ENCODE peak calls at places on chromosome 2, in four cellular contexts. I is K562, T is HepG2, W is GM12878. D is an unnamed sample.

GRCh38 chr2:60352491-60353405 is 200.7 kb downstream of the BCL11A start:
- DNase-seq in I (no peak), T (no peak), W (no peak), D (no peak)

GRCh38 chr2:53104263-53104662 is 663.3 kb upstream of the CHAC2 start:
- DNase-seq in I (no peak), T (peak), W (no peak), D (no peak)

GRCh38 chr2:158637357-158637756 is 157.8 kb upstream of the DAPL1 start:
- DNase-seq in I (no peak), T (no peak), W (no peak), D (no peak)

GRCh38 chr2:26735096-26735495 is 29.0 kb upstream of the SLC35F6 start:
- DNase-seq in I (no peak), T (no peak), W (no peak), D (no peak)

GRCh38 chr2:34161546-34161945 is 562.4 kb upstream of the FAM98A start:
- DNase-seq in I (no peak), T (no peak), W (no peak), D (no peak)

GRCh38 chr2:218879881-218880748 is 537 bp upstream of the WNT10A start:
- DNase-seq in I (no peak), T (no peak), W (peak), D (no peak)

GRCh38 chr2:7930800-7931635 is 750.8 kb upstream of the ID2 start:
- DNase-seq in I (no peak), T (no peak), W (no peak), D (no peak)

GRCh38 chr2:160426604-160427003 is 67.0 kb downstream of the RBMS1 start:
- DNase-seq in I (no peak), T (no peak), W (no peak), D (no peak)

GRCh38 chr2:8276071-8276470 is 405.8 kb upstream of the ID2 start:
- DNase-seq in I (no peak), T (no peak), W (no peak), D (no peak)

GRCh38 chr2:9373047-9373446 is 50.3 kb downstream of the ITGB1BP1 start:
- DNase-seq in I (no peak), T (no peak), W (no peak), D (no peak)

GRCh38 chr2:120600786-120601185 is 134.9 kb upstream of the GLI2 start:
- DNase-seq in I (no peak), T (no peak), W (no peak), D (no peak)

GRCh38 chr2:191189112-191189635 is 38.4 kb upstream of the STAT4 start:
- DNase-seq in I (no peak), T (no peak), W (no peak), D (no peak)

GRCh38 chr2:234241656-234242445 is 191.3 kb downstream of the SPP2 start:
- DNase-seq in I (no peak), T (no peak), W (no peak), D (no peak)

GRCh38 chr2:39875182-39875913 is 96.3 kb upstream of the THUMPD2 start:
- DNase-seq in I (no peak), T (no peak), W (no peak), D (no peak)

GRCh38 chr2:234273887-234274584 is 222.8 kb downstream of the ARL4C start:
- DNase-seq in I (no peak), T (no peak), W (no peak), D (no peak)

GRCh38 chr2:219058541-219059374 is 2.0 kb downstream of the IHH start:
- DNase-seq in I (no peak), T (peak), W (no peak), D (no peak)

GRCh38 chr2:189551808-189552207 is 28.8 kb downstream of the SLC40A1 start:
- DNase-seq in I (no peak), T (no peak), W (no peak), D (no peak)

GRCh38 chr2:173999272-173999671 is 34.1 kb upstream of the SP3 start:
- DNase-seq in I (no peak), T (no peak), W (no peak), D (no peak)

GRCh38 chr2:127641846-127642510 is 4.0 kb upstream of the GPR17 start:
- DNase-seq in I (no peak), T (no peak), W (no peak), D (no peak)

GRCh38 chr2:226583715-226584114 is 215.9 kb downstream of the IRS1 start:
- DNase-seq in I (no peak), T (peak), W (no peak), D (no peak)

GRCh38 chr2:113979172-113980128 is 89.6 kb downstream of the ACTR3 start:
- DNase-seq in I (no peak), T (no peak), W (no peak), D (peak)

GRCh38 chr2:67379048-67379447 is 18.1 kb upstream of the ETAA1 start:
- DNase-seq in I (no peak), T (no peak), W (no peak), D (no peak)

GRCh38 chr2:53913721-53914120 is 54.0 kb upstream of the GPR75 start:
- DNase-seq in I (no peak), T (no peak), W (peak), D (no peak)

GRCh38 chr2:60555066-60555793 is 1.8 kb upstream of the BCL11A start:
- DNase-seq in I (peak), T (peak), W (no peak), D (no peak)

GRCh38 chr2:30149513-30149912 is 2.7 kb downstream of the YPEL5 start:
- DNase-seq in I (peak), T (peak), W (no peak), D (peak)

GRCh38 chr2:183093857-183094657 is 15.5 kb downstream of the DUSP19 start:
- DNase-seq in I (no peak), T (no peak), W (peak), D (no peak)

GRCh38 chr2:241834853-241835210 is 23.9 kb downstream of the PDCD1 start:
- DNase-seq in I (no peak), T (no peak), W (no peak), D (no peak)

GRCh38 chr2:118987886-118988285 is 45.9 kb downstream of the MARCO start:
- DNase-seq in I (no peak), T (no peak), W (no peak), D (no peak)

GRCh38 chr2:46657042-46657504 is 177.7 kb downstream of the TMEM247 start:
- DNase-seq in I (peak), T (peak), W (no peak), D (peak)

GRCh38 chr2:124884315-124884714 is 859.2 kb downstream of the CNTNAP5 start:
- DNase-seq in I (no peak), T (no peak), W (no peak), D (no peak)

GRCh38 chr2:240452471-240453256 is 17.2 kb downstream of the GPC1 start:
- DNase-seq in I (peak), T (peak), W (no peak), D (peak)

GRCh38 chr2:200318940-200319435 is 12.5 kb downstream of the SPATS2L start:
- DNase-seq in I (no peak), T (peak), W (no peak), D (no peak)

GRCh38 chr2:206275274-206276160 is 1.1 kb downstream of the ZDBF2 start:
- DNase-seq in I (no peak), T (no peak), W (peak), D (peak)

GRCh38 chr2:173649527-173650219 is 295.0 kb downstream of the CDCA7 start:
- DNase-seq in I (no peak), T (no peak), W (no peak), D (no peak)

GRCh38 chr2:39735648-39736047 is 43.4 kb downstream of the THUMPD2 start:
- DNase-seq in I (no peak), T (no peak), W (no peak), D (no peak)

GRCh38 chr2:162678551-162678950 is 160.0 kb downstream of the KCNH7 start:
- DNase-seq in I (no peak), T (no peak), W (no peak), D (no peak)
- TF ChIP-seq FOXK2 in I (no peak), T (no peak), W (no peak), D (no peak)

GRCh38 chr2:95385570-95385984 is 16.9 kb upstream of the FAHD2A start:
- DNase-seq in I (no peak), T (no peak), W (no peak), D (no peak)
- TF ChIP-seq FOXK2 in I (no peak), T (no peak), W (no peak), D (no peak)

DNA sequence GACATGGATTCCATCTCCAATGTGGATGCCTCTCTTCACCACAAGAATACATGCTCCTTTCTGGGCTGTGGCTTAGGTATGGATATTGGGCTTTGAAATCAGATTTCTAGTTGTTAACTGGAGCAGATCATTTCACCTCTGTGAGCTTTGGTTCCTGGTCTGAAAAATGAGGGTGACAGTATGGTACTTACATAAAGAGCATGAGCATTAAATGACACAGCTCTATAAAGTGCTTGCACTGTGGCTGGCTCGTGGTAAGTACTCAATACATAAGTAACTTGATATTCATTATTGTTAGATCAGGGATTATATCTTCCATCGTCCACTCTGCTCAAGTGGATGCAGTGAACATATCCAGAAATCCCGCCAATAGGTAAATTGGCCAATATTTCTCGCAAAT is 33.4 kb downstream of the ARHGAP25 start:
- DNase-seq in I (no peak), T (no peak), W (no peak), D (no peak)
- TF ChIP-seq FOXK2 in I (no peak), T (no peak), W (no peak), D (no peak)

DNA sequence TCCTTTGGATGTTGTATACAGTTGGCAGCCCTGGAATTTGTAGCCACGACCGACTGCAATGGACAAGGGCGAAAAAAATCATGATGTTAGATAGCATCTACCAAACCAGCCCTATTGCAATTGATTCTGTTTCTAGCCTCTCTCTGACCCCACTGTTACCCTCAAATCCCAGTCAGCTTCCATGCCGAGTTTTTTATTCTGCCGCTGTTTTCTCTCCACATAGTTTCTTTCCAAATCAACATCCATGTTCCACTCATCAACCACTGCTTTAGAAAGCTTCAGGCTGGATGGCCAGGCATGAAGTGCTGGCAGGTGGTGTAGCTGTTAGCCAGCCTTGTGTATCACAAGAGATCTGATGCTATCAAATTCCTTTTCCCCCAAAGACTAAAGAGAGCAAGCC is 272.8 kb downstream of the FIGN start:
- DNase-seq in I (no peak), T (no peak), W (no peak), D (no peak)
- TF ChIP-seq FOXK2 in I (no peak), T (no peak), W (no peak), D (no peak)

GRCh38 chr2:43155842-43156511 is 70.4 kb downstream of the ZFP36L2 start:
- DNase-seq in I (no peak), T (no peak), W (no peak), D (no peak)

GRCh38 chr2:43159797-43160196 is 66.6 kb downstream of the ZFP36L2 start:
- DNase-seq in I (no peak), T (no peak), W (no peak), D (no peak)

GRCh38 chr2:43157506-43158232 is 68.7 kb downstream of the ZFP36L2 start:
- DNase-seq in I (no peak), T (peak), W (no peak), D (no peak)

GRCh38 chr2:43160778-43161177 is 65.6 kb downstream of the ZFP36L2 start:
- DNase-seq in I (no peak), T (peak), W (no peak), D (no peak)

DNA sequence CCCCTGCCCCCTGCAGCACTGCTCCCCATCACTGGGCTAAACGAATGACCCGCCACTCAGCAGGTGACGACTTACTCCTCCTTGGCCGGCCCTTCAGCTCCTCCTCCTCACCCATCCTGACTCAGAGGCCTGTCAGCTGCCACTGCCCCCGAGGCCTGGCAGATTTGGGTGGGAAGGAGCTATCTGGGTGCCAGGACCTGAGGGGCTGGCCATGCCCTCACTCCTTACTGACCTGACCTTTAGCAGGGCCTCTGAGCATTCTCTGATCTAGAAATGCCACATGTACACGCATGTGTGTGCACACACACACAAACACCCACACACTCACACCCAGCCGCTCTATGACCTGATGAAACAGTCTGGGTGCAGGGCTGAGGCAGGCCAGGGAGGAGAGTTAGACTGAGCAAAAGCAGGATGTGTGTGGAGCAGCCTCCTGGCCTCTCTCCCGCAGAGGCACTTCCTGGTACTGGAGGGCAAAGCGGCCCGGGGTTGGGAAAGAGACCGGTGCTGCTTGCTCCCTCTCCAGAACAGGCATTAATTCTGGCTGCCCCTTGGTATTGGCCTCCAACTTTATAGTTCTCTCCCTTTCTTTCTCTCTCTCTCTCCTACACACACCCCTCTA is 68.0 kb downstream of the ZFP36L2 start:
- DNase-seq in I (no peak), T (peak), W (no peak), D (no peak)
- TF ChIP-seq FOXK2 in I (no peak), T (no peak), W (no peak), D (no peak)

GRCh38 chr2:101012706-101013181 is 10.7 kb downstream of the RPL31 start:
- DNase-seq in I (peak), T (peak), W (no peak), D (peak)
- TF ChIP-seq FOXK2 in I (no peak), T (no peak), W (no peak), D (no peak)

D was measured in HEK293T.